ENCODE peak calls at places on chromosomes 6 and 20, in nine cellular contexts. One of them, this sample, is unnamed.

GRCh38 chr6:2215342-2215741 is 30.1 kb downstream of the GMDS start:
- DNase-seq in AG08396: no peak
- DNase-seq in PC-3: no peak
- DNase-seq in breast epithelium: no peak
- DNase-seq in Kasumi-1: no peak
- DNase-seq in NCI-H774: no peak
- DNase-seq in mesenchymal stem cell: no peak
- DNase-seq in GM04503: no peak
- DNase-seq in HEK293T: no peak
- DNase-seq in this sample: no peak

GRCh38 chr6:33429745-33430042 is 9.8 kb downstream of the SYNGAP1 start:
- DNase-seq in mesenchymal stem cell: no peak
- DNase-seq in GM04503: no peak
- DNase-seq in HEK293T: no peak
- DNase-seq in breast epithelium: no peak
- DNase-seq in PC-3: no peak
- DNase-seq in Kasumi-1: no peak
- DNase-seq in AG08396: no peak
- DNase-seq in NCI-H774: no peak
- DNase-seq in this sample: no peak

GRCh38 chr20:32476684-32477593 is 108.2 kb downstream of the NOL4L start:
- DNase-seq in AG08396: no peak
- DNase-seq in PC-3: no peak
- DNase-seq in breast epithelium: no peak
- DNase-seq in NCI-H774: no peak
- DNase-seq in GM04503: no peak
- DNase-seq in Kasumi-1: no peak
- DNase-seq in mesenchymal stem cell: no peak
- DNase-seq in HEK293T: no peak
- DNase-seq in this sample: no peak

GRCh38 chr6:304833-305370 is 12.6 kb downstream of the DUSP22 start:
- DNase-seq in HEK293T: no peak
- DNase-seq in mesenchymal stem cell: no peak
- DNase-seq in PC-3: no peak
- DNase-seq in NCI-H774: no peak
- DNase-seq in Kasumi-1: no peak
- DNase-seq in breast epithelium: no peak
- DNase-seq in AG08396: no peak
- DNase-seq in GM04503: no peak
- DNase-seq in this sample: no peak

GRCh38 chr6:48733581-48733980 is 622.6 kb upstream of the PTCHD4 start:
- DNase-seq in breast epithelium: no peak
- DNase-seq in AG08396: no peak
- DNase-seq in PC-3: peak
- DNase-seq in mesenchymal stem cell: peak
- DNase-seq in HEK293T: no peak
- DNase-seq in NCI-H774: no peak
- DNase-seq in Kasumi-1: no peak
- DNase-seq in GM04503: no peak
- DNase-seq in this sample: no peak

GRCh38 chr6:83192456-83192855 is 609 bp downstream of the PGM3 start:
- DNase-seq in HEK293T: no peak
- DNase-seq in breast epithelium: no peak
- DNase-seq in AG08396: peak
- DNase-seq in GM04503: no peak
- DNase-seq in NCI-H774: no peak
- DNase-seq in mesenchymal stem cell: peak
- DNase-seq in PC-3: peak
- DNase-seq in Kasumi-1: peak
- DNase-seq in this sample: no peak

GRCh38 chr6:40936810-40937209 is 102.2 kb downstream of the UNC5CL start:
- DNase-seq in Kasumi-1: no peak
- DNase-seq in HEK293T: no peak
- DNase-seq in mesenchymal stem cell: peak
- DNase-seq in breast epithelium: no peak
- DNase-seq in GM04503: peak
- DNase-seq in NCI-H774: no peak
- DNase-seq in AG08396: peak
- DNase-seq in PC-3: peak
- DNase-seq in this sample: no peak

GRCh38 chr6:25404693-25405169 is 125.6 kb downstream of the CARMIL1 start:
- DNase-seq in AG08396: no peak
- DNase-seq in mesenchymal stem cell: no peak
- DNase-seq in Kasumi-1: peak
- DNase-seq in PC-3: no peak
- DNase-seq in breast epithelium: no peak
- DNase-seq in NCI-H774: no peak
- DNase-seq in HEK293T: no peak
- DNase-seq in GM04503: no peak
- DNase-seq in this sample: no peak

GRCh38 chr20:38109657-38110524 is 55.2 kb downstream of the TGM2 start:
- DNase-seq in NCI-H774: no peak
- DNase-seq in GM04503: peak
- DNase-seq in PC-3: peak
- DNase-seq in AG08396: peak
- DNase-seq in breast epithelium: no peak
- DNase-seq in Kasumi-1: no peak
- DNase-seq in HEK293T: peak
- DNase-seq in mesenchymal stem cell: peak
- DNase-seq in this sample: no peak

GRCh38 chr6:18477301-18477941 is 90.3 kb downstream of the RNF144B start:
- DNase-seq in GM04503: peak
- DNase-seq in breast epithelium: no peak
- DNase-seq in NCI-H774: no peak
- DNase-seq in Kasumi-1: no peak
- DNase-seq in AG08396: no peak
- DNase-seq in HEK293T: no peak
- DNase-seq in mesenchymal stem cell: no peak
- DNase-seq in PC-3: peak
- DNase-seq in this sample: no peak

GRCh38 chr6:10441004-10441654 is 26.3 kb upstream of the TFAP2A start:
- DNase-seq in GM04503: peak
- DNase-seq in PC-3: peak
- DNase-seq in HEK293T: no peak
- DNase-seq in NCI-H774: no peak
- DNase-seq in breast epithelium: no peak
- DNase-seq in mesenchymal stem cell: peak
- DNase-seq in Kasumi-1: no peak
- DNase-seq in AG08396: peak
- DNase-seq in this sample: no peak

GRCh38 chr20:50848846-50849673 is 54.2 kb downstream of the BCAS4 start:
- DNase-seq in breast epithelium: no peak
- DNase-seq in HEK293T: no peak
- DNase-seq in GM04503: no peak
- DNase-seq in AG08396: no peak
- DNase-seq in PC-3: no peak
- DNase-seq in mesenchymal stem cell: no peak
- DNase-seq in Kasumi-1: no peak
- DNase-seq in NCI-H774: no peak
- DNase-seq in this sample: no peak

GRCh38 chr20:13671500-13672288 is 33.0 kb upstream of the TASP1 start:
- DNase-seq in mesenchymal stem cell: no peak
- DNase-seq in AG08396: peak
- DNase-seq in PC-3: peak
- DNase-seq in NCI-H774: no peak
- DNase-seq in Kasumi-1: no peak
- DNase-seq in GM04503: peak
- DNase-seq in HEK293T: no peak
- DNase-seq in breast epithelium: no peak
- DNase-seq in this sample: peak

GRCh38 chr6:168291450-168291849 is 28.1 kb downstream of the DACT2 start:
- DNase-seq in HEK293T: no peak
- DNase-seq in Kasumi-1: no peak
- DNase-seq in breast epithelium: no peak
- DNase-seq in PC-3: no peak
- DNase-seq in AG08396: no peak
- DNase-seq in NCI-H774: no peak
- DNase-seq in GM04503: no peak
- DNase-seq in mesenchymal stem cell: no peak
- DNase-seq in this sample: no peak

GRCh38 chr6:133132583-133132982 is 108.6 kb upstream of the EYA4 start:
- DNase-seq in breast epithelium: no peak
- DNase-seq in HEK293T: peak
- DNase-seq in Kasumi-1: no peak
- DNase-seq in NCI-H774: no peak
- DNase-seq in mesenchymal stem cell: no peak
- DNase-seq in PC-3: no peak
- DNase-seq in GM04503: no peak
- DNase-seq in AG08396: no peak
- DNase-seq in this sample: no peak

GRCh38 chr6:37306624-37307222 is 47.1 kb upstream of the RNF8 start:
- DNase-seq in Kasumi-1: no peak
- DNase-seq in AG08396: no peak
- DNase-seq in mesenchymal stem cell: no peak
- DNase-seq in HEK293T: no peak
- DNase-seq in NCI-H774: peak
- DNase-seq in GM04503: no peak
- DNase-seq in PC-3: no peak
- DNase-seq in breast epithelium: no peak
- DNase-seq in this sample: no peak

GRCh38 chr6:159617444-159617843 is 75.6 kb downstream of the SOD2 start:
- DNase-seq in breast epithelium: no peak
- DNase-seq in Kasumi-1: no peak
- DNase-seq in GM04503: no peak
- DNase-seq in PC-3: no peak
- DNase-seq in mesenchymal stem cell: no peak
- DNase-seq in NCI-H774: no peak
- DNase-seq in HEK293T: no peak
- DNase-seq in AG08396: no peak
- DNase-seq in this sample: no peak

GRCh38 chr6:140438346-140438735 is 1063.9 kb upstream of the CITED2 start:
- DNase-seq in PC-3: no peak
- DNase-seq in Kasumi-1: no peak
- DNase-seq in mesenchymal stem cell: no peak
- DNase-seq in HEK293T: no peak
- DNase-seq in breast epithelium: no peak
- DNase-seq in NCI-H774: no peak
- DNase-seq in GM04503: no peak
- DNase-seq in AG08396: no peak
- DNase-seq in this sample: no peak

GRCh38 chr6:72132425-72132824 is 246.1 kb downstream of the RIMS1 start:
- DNase-seq in NCI-H774: no peak
- DNase-seq in AG08396: no peak
- DNase-seq in HEK293T: no peak
- DNase-seq in mesenchymal stem cell: no peak
- DNase-seq in PC-3: peak
- DNase-seq in Kasumi-1: no peak
- DNase-seq in GM04503: no peak
- DNase-seq in breast epithelium: no peak
- DNase-seq in this sample: no peak